ENCODE peak calls at places on chromosome 7, in six cellular contexts. F, A, H, Z, W and S are unnamed samples.

GRCh38 chr7:111075498-111075897 is 15.4 kb upstream of the LRRN3 start:
- DNase-seq in F (no peak), A (no peak), H (no peak), Z (no peak), W (no peak), S (no peak)

GRCh38 chr7:101923276-101923985 is 106.0 kb downstream of the CUX1 start:
- DNase-seq in F (no peak), A (no peak), H (no peak), Z (no peak), W (peak), S (no peak)

GRCh38 chr7:100957832-100958421 is 8.6 kb downstream of the MUC3A start:
- DNase-seq in F (no peak), A (peak), H (no peak), Z (peak), W (no peak), S (no peak)

GRCh38 chr7:128259131-128260056 is 18.3 kb downstream of the LEP start:
- DNase-seq in F (no peak), A (no peak), H (no peak), Z (peak), W (no peak), S (no peak)

GRCh38 chr7:155455132-155455693 is 2.7 kb upstream of the EN2 start:
- DNase-seq in F (no peak), A (no peak), H (no peak), Z (no peak), W (no peak), S (no peak)

GRCh38 chr7:75795831-75796285 is 17.7 kb downstream of the CCL24 start:
- DNase-seq in F (no peak), A (no peak), H (peak), Z (no peak), W (no peak), S (no peak)

GRCh38 chr7:158947627-158948026 is 91.3 kb downstream of the DYNC2I1 start:
- DNase-seq in F (no peak), A (no peak), H (no peak), Z (no peak), W (no peak), S (no peak)

GRCh38 chr7:50791921-50792341 is 9.2 kb upstream of the GRB10 start:
- DNase-seq in F (no peak), A (peak), H (no peak), Z (no peak), W (no peak), S (no peak)

GRCh38 chr7:147423875-147424274 is 1166.7 kb upstream of the C7orf33 start:
- DNase-seq in F (no peak), A (no peak), H (no peak), Z (no peak), W (no peak), S (no peak)

GRCh38 chr7:32525839-32526238 is 30.6 kb downstream of the AVL9 start:
- DNase-seq in F (no peak), A (no peak), H (no peak), Z (no peak), W (no peak), S (no peak)

GRCh38 chr7:45573636-45574470 is at the start of gene ADCY1:
- DNase-seq in F (no peak), A (no peak), H (no peak), Z (peak), W (no peak), S (peak)

GRCh38 chr7:44276571-44277101 is 48.8 kb downstream of the CAMK2B start:
- DNase-seq in F (no peak), A (no peak), H (peak), Z (no peak), W (no peak), S (no peak)

GRCh38 chr7:157434701-157435100 is 97.9 kb downstream of the DNAJB6 start:
- DNase-seq in F (no peak), A (no peak), H (peak), Z (no peak), W (no peak), S (no peak)

GRCh38 chr7:19177269-19177668 is 32.0 kb upstream of the FERD3L start:
- DNase-seq in F (no peak), A (peak), H (no peak), Z (no peak), W (no peak), S (no peak)